ENCODE peak calls at places on chromosomes 11 and 22, in four cellular contexts. V is tibial nerve, I is neural crest cell, J is foreskin fibroblast. P is an unnamed sample.

GRCh38 chr11:1130276-1131032 is 27.3 kb upstream of the MUC5AC start:
- DNase-seq in V (no peak), I (no peak), J (no peak), P (no peak)

GRCh38 chr11:116557261-116557660 is 215.5 kb downstream of the BUD13 start:
- DNase-seq in V (no peak), I (no peak), J (peak), P (no peak)

GRCh38 chr11:102199673-102200072 is 89.4 kb downstream of the YAP1 start:
- DNase-seq in V (no peak), I (no peak), J (no peak), P (no peak)

GRCh38 chr22:37198290-37199102 is 10.4 kb upstream of the C1QTNF6 start:
- DNase-seq in V (peak), I (peak), J (peak), P (peak)

GRCh38 chr22:47602732-47603131 is 840.3 kb downstream of the TBC1D22A start:
- DNase-seq in V (no peak), I (no peak), J (no peak), P (no peak)

GRCh38 chr11:118615996-118616395 is 8.6 kb downstream of the PHLDB1 start:
- DNase-seq in V (peak), I (no peak), J (no peak), P (no peak)

GRCh38 chr11:3044004-3044403 is 13.2 kb downstream of the CARS1 start:
- DNase-seq in V (no peak), I (no peak), J (peak), P (no peak)

GRCh38 chr11:111797145-111797581 is 31.0 kb upstream of the PPP2R1B start:
- DNase-seq in V (no peak), I (no peak), J (peak), P (peak)

GRCh38 chr11:8223513-8223899 is 40.2 kb downstream of the LMO1 start:
- DNase-seq in V (no peak), I (no peak), J (peak), P (no peak)

GRCh38 chr11:67576742-67577475 is 6.7 kb upstream of the GSTP1 start:
- DNase-seq in V (no peak), I (no peak), J (no peak), P (no peak)

GRCh38 chr11:113681282-113681681 is 24.8 kb downstream of the TMPRSS5 start:
- DNase-seq in V (no peak), I (no peak), J (no peak), P (no peak)

GRCh38 chr11:123429851-123430735 is at the start of gene GRAMD1B:
- DNase-seq in V (no peak), I (peak), J (peak), P (peak)

GRCh38 chr11:94602430-94603372 is 35.5 kb downstream of the PIWIL4 start:
- DNase-seq in V (no peak), I (no peak), J (peak), P (peak)

GRCh38 chr11:128892866-128893565 is 1.9 kb downstream of the KCNJ5 start:
- DNase-seq in V (no peak), I (no peak), J (no peak), P (no peak)

GRCh38 chr11:27926981-27927481 is 180.9 kb downstream of the KIF18A start:
- DNase-seq in V (no peak), I (no peak), J (peak), P (no peak)

GRCh38 chr11:115926601-115927000 is 422.4 kb upstream of the CADM1 start:
- DNase-seq in V (no peak), I (no peak), J (no peak), P (no peak)

GRCh38 chr11:67354314-67355022 is 1.1 kb upstream of the POLD4 start:
- DNase-seq in V (no peak), I (no peak), J (peak), P (peak)

GRCh38 chr11:59556883-59557205 is 45.5 kb downstream of the OR4D9 start:
- DNase-seq in V (no peak), I (no peak), J (peak), P (no peak)

GRCh38 chr11:84817998-84818397 is 809.1 kb downstream of the DLG2 start:
- DNase-seq in V (no peak), I (no peak), J (peak), P (no peak)

GRCh38 chr11:33772300-33772699 is 2.0 kb downstream of the FBXO3 start:
- DNase-seq in V (no peak), I (no peak), J (no peak), P (no peak)

GRCh38 chr22:48710410-48710809 is 1117.3 kb downstream of the BRD1 start:
- DNase-seq in V (no peak), I (no peak), J (no peak), P (no peak)

GRCh38 chr11:75078233-75078632 is 18.4 kb downstream of the OR2AT4 start:
- DNase-seq in V (no peak), I (no peak), J (peak), P (no peak)

GRCh38 chr22:20080445-20080775 is 369 bp downstream of the DGCR8 start:
- DNase-seq in V (no peak), I (peak), J (peak), P (peak)

GRCh38 chr11:62140302-62141110 is 16.7 kb downstream of the INCENP start:
- DNase-seq in V (no peak), I (no peak), J (no peak), P (no peak)

GRCh38 chr11:11622772-11623531 is 1.1 kb upstream of the GALNT18 start:
- DNase-seq in V (no peak), I (no peak), J (no peak), P (no peak)

GRCh38 chr11:11620251-11620965 is 1.4 kb downstream of the GALNT18 start:
- DNase-seq in V (no peak), I (peak), J (peak), P (peak)

GRCh38 chr11:11621881-11622706 is at the start of gene GALNT18:
- DNase-seq in V (peak), I (peak), J (peak), P (peak)

GRCh38 chr11:11618973-11619435 is 2.8 kb downstream of the GALNT18 start:
- DNase-seq in V (no peak), I (no peak), J (no peak), P (peak)

DNA sequence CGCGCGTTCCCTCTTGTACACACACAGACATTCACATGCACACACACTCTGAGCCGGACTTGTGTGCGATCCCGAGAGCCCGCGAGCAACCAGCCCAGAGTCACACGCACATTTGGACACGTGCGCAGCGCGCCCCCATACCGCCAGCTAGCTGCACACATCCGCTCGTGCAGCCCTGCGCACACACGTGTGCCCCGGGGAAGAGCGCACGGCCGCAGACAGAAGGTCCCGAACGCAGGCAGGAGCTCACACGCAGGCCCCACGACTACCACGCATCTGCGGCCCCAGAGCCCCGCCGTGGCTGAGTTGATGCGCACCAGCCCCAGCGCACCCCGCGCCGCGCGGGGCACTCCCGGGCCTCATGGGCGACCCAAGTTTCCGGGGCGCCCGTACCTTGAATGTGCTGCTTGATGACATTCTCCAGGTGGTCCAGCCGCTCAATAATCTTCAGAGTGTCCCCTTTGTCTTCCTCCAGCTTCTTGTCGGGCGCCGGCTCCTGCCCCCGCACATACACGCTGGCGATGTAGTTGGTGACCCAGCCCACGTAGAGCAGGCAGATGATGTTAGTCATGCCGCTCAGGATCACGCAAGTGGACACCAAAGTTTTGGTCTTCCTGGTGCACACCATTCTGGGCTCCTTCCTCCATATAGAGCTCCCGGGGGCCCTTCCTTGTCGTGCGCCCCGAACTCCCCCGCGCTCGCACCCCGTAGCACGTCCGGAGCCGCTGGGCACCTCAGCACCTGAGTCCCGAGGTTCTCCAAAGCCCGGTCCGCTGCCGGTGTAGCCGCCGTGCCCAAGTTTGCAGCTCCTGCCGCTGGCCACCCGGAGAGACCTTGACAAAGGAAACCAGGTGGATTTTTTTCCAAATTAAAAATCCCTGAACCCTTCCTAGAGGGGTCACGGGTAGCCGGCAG is 582 bp downstream of the GALNT18 start:
- DNase-seq in V (no peak), I (peak), J (peak), P (peak)
- TF ChIP-seq CTCF in V (peak), I (no peak), J (no peak), P (no peak)

DNA sequence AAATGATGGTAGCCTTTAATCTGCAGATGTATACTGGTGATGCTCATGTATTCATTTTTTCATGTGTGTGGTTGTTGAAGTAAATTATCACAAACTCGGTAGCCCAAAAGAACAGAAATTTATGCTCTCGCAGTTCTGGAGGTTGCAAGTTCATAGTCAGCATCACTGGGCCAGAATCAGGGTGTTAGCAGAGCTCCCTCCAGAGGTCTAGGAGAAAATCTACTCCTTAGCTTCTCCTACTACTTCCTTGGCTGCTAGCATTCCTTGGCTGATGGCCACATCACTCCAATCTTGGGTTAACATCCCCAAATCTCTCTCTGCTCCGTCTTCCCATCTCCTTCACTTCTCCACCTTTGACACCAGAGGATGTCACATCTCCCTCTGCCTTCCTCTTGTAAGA is 45.3 kb upstream of the GALNT18 start:
- DNase-seq in V (no peak), I (no peak), J (peak), P (no peak)
- TF ChIP-seq CTCF in V (no peak), I (no peak), J (no peak), P (no peak)

GRCh38 chr22:40030757-40031092 is 36.0 kb downstream of the FAM83F start:
- DNase-seq in V (no peak), I (no peak), J (no peak), P (no peak)
- TF ChIP-seq CTCF in V (no peak), I (no peak), J (no peak), P (no peak)

GRCh38 chr11:64381350-64381749 is 22.4 kb downstream of the RPS6KA4 start:
- DNase-seq in V (no peak), I (no peak), J (no peak), P (no peak)
- TF ChIP-seq CTCF in V (no peak), I (no peak), J (no peak), P (no peak)

GRCh38 chr11:106625566-106625965 is 392.7 kb downstream of the GUCY1A2 start:
- DNase-seq in V (no peak), I (no peak), J (peak), P (no peak)
- TF ChIP-seq CTCF in V (no peak), I (no peak), J (no peak), P (no peak)

GRCh38 chr11:70532066-70532440 is 133.7 kb downstream of the CTTN start:
- DNase-seq in V (no peak), I (no peak), J (no peak), P (no peak)
- TF ChIP-seq CTCF in V (no peak), I (no peak), J (no peak), P (no peak)

GRCh38 chr11:34890812-34891211 is 25.4 kb downstream of the APIP start:
- DNase-seq in V (no peak), I (no peak), J (peak), P (no peak)
- TF ChIP-seq CTCF in V (peak), I (peak), J (peak), P (no peak)

P was measured in Calu3.